ENCODE peak calls at places on chromosomes 2 and 18, in five cellular contexts. One of them, this sample, is unnamed.

GRCh38 chr2:101802329-101802728 is 104.8 kb downstream of the MAP4K4 start:
- DNase-seq in H54: no peak
- DNase-seq in IMR-90: no peak
- DNase-seq in aorta: no peak
- DNase-seq in adrenal gland: no peak
- DNase-seq in this sample: no peak

GRCh38 chr2:170715062-170715931 is at the start of gene SP5:
- DNase-seq in H54: peak; percentile 74
- DNase-seq in adrenal gland: peak; percentile 84
- DNase-seq in aorta: peak; percentile 50
- DNase-seq in IMR-90: peak; percentile 29
- DNase-seq in this sample: peak; percentile 21

GRCh38 chr18:52236134-52236533 is 103.9 kb upstream of the DCC start:
- DNase-seq in aorta: no peak
- DNase-seq in H54: no peak
- DNase-seq in IMR-90: no peak
- DNase-seq in adrenal gland: no peak
- DNase-seq in this sample: no peak

GRCh38 chr18:57051586-57052044 is 95.3 kb upstream of the BOD1L2 start:
- DNase-seq in adrenal gland: no peak
- DNase-seq in H54: no peak
- DNase-seq in aorta: no peak
- DNase-seq in IMR-90: no peak
- DNase-seq in this sample: no peak

GRCh38 chr2:200600549-200601212 is 14.9 kb downstream of the AOX1 start:
- DNase-seq in IMR-90: peak; percentile 43
- DNase-seq in aorta: no peak
- DNase-seq in H54: no peak
- DNase-seq in adrenal gland: no peak
- DNase-seq in this sample: no peak

GRCh38 chr2:64861338-64862000 is 127.7 kb upstream of the SLC1A4 start:
- DNase-seq in adrenal gland: no peak
- DNase-seq in aorta: no peak
- DNase-seq in IMR-90: no peak
- DNase-seq in H54: no peak
- DNase-seq in this sample: no peak

GRCh38 chr2:202377308-202377736 is 1.2 kb downstream of the BMPR2 start:
- DNase-seq in H54: peak; percentile 20
- DNase-seq in adrenal gland: peak; percentile 57
- DNase-seq in IMR-90: peak; percentile 30
- DNase-seq in aorta: peak; percentile 75
- DNase-seq in this sample: no peak

GRCh38 chr18:23634692-23635091 is 28.0 kb downstream of the ANKRD29 start:
- DNase-seq in H54: no peak
- DNase-seq in aorta: no peak
- DNase-seq in IMR-90: no peak
- DNase-seq in adrenal gland: no peak
- DNase-seq in this sample: no peak

GRCh38 chr2:125516496-125517109 is 1139.4 kb upstream of the GYPC start:
- DNase-seq in H54: peak; percentile 8
- DNase-seq in adrenal gland: no peak
- DNase-seq in IMR-90: peak; percentile 1
- DNase-seq in aorta: no peak
- DNase-seq in this sample: peak; percentile 12

GRCh38 chr2:30911327-30911726 is 104.1 kb upstream of the CAPN13 start:
- DNase-seq in IMR-90: no peak
- DNase-seq in H54: no peak
- DNase-seq in aorta: no peak
- DNase-seq in adrenal gland: no peak
- DNase-seq in this sample: no peak

GRCh38 chr2:174121178-174121577 is 127.2 kb downstream of the OLA1 start:
- DNase-seq in H54: no peak
- DNase-seq in adrenal gland: no peak
- DNase-seq in IMR-90: no peak
- DNase-seq in aorta: no peak
- DNase-seq in this sample: no peak

GRCh38 chr18:79926715-79927596 is 24.5 kb downstream of the SLC66A2 start:
- DNase-seq in adrenal gland: no peak
- DNase-seq in aorta: peak; percentile 31
- DNase-seq in H54: no peak
- DNase-seq in IMR-90: no peak
- DNase-seq in this sample: no peak

GRCh38 chr18:23391156-23391555 is 61.9 kb upstream of the RIOK3 start:
- DNase-seq in IMR-90: no peak
- DNase-seq in adrenal gland: no peak
- DNase-seq in aorta: no peak
- DNase-seq in H54: no peak
- DNase-seq in this sample: no peak

GRCh38 chr2:185291035-185291647 is 447.5 kb upstream of the FSIP2 start:
- DNase-seq in H54: no peak
- DNase-seq in IMR-90: peak; percentile 10
- DNase-seq in adrenal gland: peak; percentile 55
- DNase-seq in aorta: peak; percentile 46
- DNase-seq in this sample: peak; percentile 41

GRCh38 chr2:232890896-232891601 is 21.0 kb downstream of the SNORC start:
- DNase-seq in H54: no peak
- DNase-seq in adrenal gland: peak; percentile 74
- DNase-seq in aorta: peak; percentile 53
- DNase-seq in IMR-90: peak; percentile 27
- DNase-seq in this sample: no peak

GRCh38 chr2:172088245-172089004 is 3.1 kb downstream of the DLX1 start:
- DNase-seq in IMR-90: no peak
- DNase-seq in adrenal gland: no peak
- DNase-seq in H54: no peak
- DNase-seq in aorta: no peak
- DNase-seq in this sample: no peak

GRCh38 chr2:59957539-59957938 is 595.9 kb downstream of the BCL11A start:
- DNase-seq in IMR-90: no peak
- DNase-seq in adrenal gland: no peak
- DNase-seq in aorta: no peak
- DNase-seq in H54: no peak
- DNase-seq in this sample: no peak

GRCh38 chr18:22043837-22044236 is 125.6 kb upstream of the GATA6 start:
- DNase-seq in IMR-90: no peak
- DNase-seq in adrenal gland: no peak
- DNase-seq in aorta: no peak
- DNase-seq in H54: no peak
- DNase-seq in this sample: no peak

GRCh38 chr2:53901192-53901591 is 41.4 kb upstream of the GPR75 start:
- DNase-seq in H54: no peak
- DNase-seq in adrenal gland: no peak
- DNase-seq in aorta: no peak
- DNase-seq in IMR-90: no peak
- DNase-seq in this sample: no peak

GRCh38 chr18:5414546-5414945 is 119.0 kb upstream of the ZBTB14 start:
- DNase-seq in adrenal gland: no peak
- DNase-seq in H54: no peak
- DNase-seq in aorta: no peak
- DNase-seq in IMR-90: no peak
- DNase-seq in this sample: no peak

GRCh38 chr2:5937865-5938565 is 245.8 kb downstream of the SOX11 start:
- DNase-seq in aorta: no peak
- DNase-seq in H54: no peak
- DNase-seq in IMR-90: no peak
- DNase-seq in adrenal gland: no peak
- DNase-seq in this sample: no peak

GRCh38 chr2:9318461-9319337 is 104.6 kb downstream of the ITGB1BP1 start:
- DNase-seq in adrenal gland: peak; percentile 73
- DNase-seq in aorta: peak; percentile 80
- DNase-seq in H54: no peak
- DNase-seq in IMR-90: no peak
- DNase-seq in this sample: no peak

GRCh38 chr18:48616484-48617255 is 77.8 kb downstream of the CTIF start:
- DNase-seq in aorta: no peak
- DNase-seq in H54: no peak
- DNase-seq in IMR-90: no peak
- DNase-seq in adrenal gland: no peak
- DNase-seq in this sample: no peak

GRCh38 chr2:68487773-68488355 is 20.5 kb downstream of the APLF start:
- DNase-seq in H54: no peak
- DNase-seq in IMR-90: peak; percentile 53
- DNase-seq in adrenal gland: no peak
- DNase-seq in aorta: no peak
- DNase-seq in this sample: peak; percentile 30

GRCh38 chr2:27312152-27312551 is 3.9 kb upstream of the UCN start:
- DNase-seq in IMR-90: no peak
- DNase-seq in adrenal gland: no peak
- DNase-seq in aorta: no peak
- DNase-seq in H54: no peak
- DNase-seq in this sample: no peak

GRCh38 chr2:37189452-37190153 is 1.1 kb upstream of the SULT6B1 start:
- DNase-seq in adrenal gland: peak; percentile 77
- DNase-seq in H54: peak; percentile 74
- DNase-seq in IMR-90: peak; percentile 90
- DNase-seq in aorta: no peak
- DNase-seq in this sample: peak; percentile 88

GRCh38 chr2:195646424-195646823 is 10.6 kb upstream of the SLC39A10 start:
- DNase-seq in aorta: no peak
- DNase-seq in H54: no peak
- DNase-seq in IMR-90: no peak
- DNase-seq in adrenal gland: no peak
- DNase-seq in this sample: no peak

GRCh38 chr18:63365909-63366269 is 1.1 kb downstream of the KDSR start:
- DNase-seq in H54: peak; percentile 1
- DNase-seq in aorta: no peak
- DNase-seq in IMR-90: peak; percentile 6
- DNase-seq in adrenal gland: no peak
- DNase-seq in this sample: no peak

GRCh38 chr2:38230756-38231155 is 146.3 kb downstream of the ATL2 start:
- DNase-seq in aorta: no peak
- DNase-seq in H54: no peak
- DNase-seq in IMR-90: no peak
- DNase-seq in adrenal gland: no peak
- DNase-seq in this sample: no peak

GRCh38 chr2:27320958-27321543 is 1.8 kb downstream of the MPV17 start:
- DNase-seq in IMR-90: peak; percentile 99
- DNase-seq in adrenal gland: peak; percentile 90
- DNase-seq in H54: peak; percentile 96
- DNase-seq in aorta: peak; percentile 57
- DNase-seq in this sample: peak; percentile 96

GRCh38 chr2:10514287-10514686 is 66.2 kb upstream of the ODC1 start:
- DNase-seq in adrenal gland: no peak
- DNase-seq in IMR-90: no peak
- DNase-seq in aorta: peak; percentile 9
- DNase-seq in H54: no peak
- DNase-seq in this sample: no peak

GRCh38 chr2:215369191-215369760 is 57.4 kb downstream of the ATIC start:
- DNase-seq in aorta: no peak
- DNase-seq in H54: no peak
- DNase-seq in IMR-90: peak; percentile 53
- DNase-seq in adrenal gland: no peak
- DNase-seq in this sample: no peak

GRCh38 chr18:3715223-3716080 is 265.5 kb downstream of the TGIF1 start:
- DNase-seq in adrenal gland: no peak
- DNase-seq in IMR-90: no peak
- DNase-seq in H54: no peak
- DNase-seq in aorta: no peak
- DNase-seq in this sample: no peak

GRCh38 chr18:832085-832681 is 20.1 kb upstream of the YES1 start:
- DNase-seq in H54: no peak
- DNase-seq in adrenal gland: peak; percentile 33
- DNase-seq in IMR-90: no peak
- DNase-seq in aorta: peak; percentile 52
- DNase-seq in this sample: no peak

GRCh38 chr2:211371465-211371864 is 815.1 kb downstream of the CPS1 start:
- DNase-seq in IMR-90: no peak
- DNase-seq in H54: no peak
- DNase-seq in adrenal gland: no peak
- DNase-seq in aorta: no peak
- DNase-seq in this sample: no peak

GRCh38 chr2:169891593-169892298 is 64.5 kb downstream of the UBR3 start:
- DNase-seq in IMR-90: peak; percentile 80
- DNase-seq in aorta: no peak
- DNase-seq in H54: no peak
- DNase-seq in adrenal gland: no peak
- DNase-seq in this sample: peak; percentile 43

GRCh38 chr2:121210691-121211090 is 74.3 kb downstream of the TFCP2L1 start:
- DNase-seq in aorta: no peak
- DNase-seq in adrenal gland: no peak
- DNase-seq in IMR-90: no peak
- DNase-seq in H54: peak; percentile 61
- DNase-seq in this sample: no peak

GRCh38 chr2:122706757-122707223 is 951.3 kb downstream of the TSN start:
- DNase-seq in IMR-90: no peak
- DNase-seq in aorta: no peak
- DNase-seq in H54: no peak
- DNase-seq in adrenal gland: no peak
- DNase-seq in this sample: no peak

This sample was measured in NCI-H460.